ENCODE peak calls at places on chromosome 2, in four cellular contexts. One of them, this sample, is unnamed.

GRCh38 chr2:150789376-150789905 is 302.0 kb upstream of the RND3 start:
- DNase-seq in dorsolateral prefrontal cortex: no peak
- DNase-seq in keratinocyte: no peak
- DNase-seq in breast epithelium: no peak
- DNase-seq in this sample: no peak

GRCh38 chr2:45793998-45794720 is 142.7 kb downstream of the PRKCE start:
- DNase-seq in dorsolateral prefrontal cortex: no peak
- DNase-seq in keratinocyte: no peak
- DNase-seq in breast epithelium: no peak
- DNase-seq in this sample: no peak

GRCh38 chr2:6943523-6943922 is 26.3 kb downstream of the RNF144A start:
- DNase-seq in dorsolateral prefrontal cortex: no peak
- DNase-seq in keratinocyte: no peak
- DNase-seq in breast epithelium: no peak
- DNase-seq in this sample: no peak

GRCh38 chr2:150125708-150126107 is 361.8 kb downstream of the RND3 start:
- DNase-seq in dorsolateral prefrontal cortex: no peak
- DNase-seq in keratinocyte: no peak
- DNase-seq in breast epithelium: no peak
- DNase-seq in this sample: no peak

GRCh38 chr2:37773354-37773753 is 101.9 kb upstream of the CDC42EP3 start:
- DNase-seq in dorsolateral prefrontal cortex: no peak
- DNase-seq in keratinocyte: no peak
- DNase-seq in breast epithelium: no peak
- DNase-seq in this sample: no peak

GRCh38 chr2:224951723-224952481 is 90.4 kb downstream of the DOCK10 start:
- DNase-seq in dorsolateral prefrontal cortex: no peak
- DNase-seq in keratinocyte: no peak
- DNase-seq in breast epithelium: no peak
- DNase-seq in this sample: no peak

GRCh38 chr2:45637440-45637839 is 14.0 kb upstream of the PRKCE start:
- DNase-seq in dorsolateral prefrontal cortex: no peak
- DNase-seq in keratinocyte: no peak
- DNase-seq in breast epithelium: no peak
- DNase-seq in this sample: no peak

GRCh38 chr2:222935688-222936298 is 75.0 kb downstream of the ACSL3 start:
- DNase-seq in dorsolateral prefrontal cortex: no peak
- DNase-seq in keratinocyte: no peak
- DNase-seq in breast epithelium: no peak
- DNase-seq in this sample: no peak

GRCh38 chr2:223884399-223884798 is 47.0 kb upstream of the AP1S3 start:
- DNase-seq in dorsolateral prefrontal cortex: no peak
- DNase-seq in keratinocyte: no peak
- DNase-seq in breast epithelium: no peak
- DNase-seq in this sample: no peak

GRCh38 chr2:27857417-27858172 is 32.6 kb downstream of the RBKS start:
- DNase-seq in dorsolateral prefrontal cortex: no peak
- DNase-seq in keratinocyte: peak
- DNase-seq in breast epithelium: no peak
- DNase-seq in this sample: no peak

GRCh38 chr2:173713904-173714555 is 251.1 kb downstream of the SP3 start:
- DNase-seq in dorsolateral prefrontal cortex: no peak
- DNase-seq in keratinocyte: no peak
- DNase-seq in breast epithelium: no peak
- DNase-seq in this sample: no peak

DNA sequence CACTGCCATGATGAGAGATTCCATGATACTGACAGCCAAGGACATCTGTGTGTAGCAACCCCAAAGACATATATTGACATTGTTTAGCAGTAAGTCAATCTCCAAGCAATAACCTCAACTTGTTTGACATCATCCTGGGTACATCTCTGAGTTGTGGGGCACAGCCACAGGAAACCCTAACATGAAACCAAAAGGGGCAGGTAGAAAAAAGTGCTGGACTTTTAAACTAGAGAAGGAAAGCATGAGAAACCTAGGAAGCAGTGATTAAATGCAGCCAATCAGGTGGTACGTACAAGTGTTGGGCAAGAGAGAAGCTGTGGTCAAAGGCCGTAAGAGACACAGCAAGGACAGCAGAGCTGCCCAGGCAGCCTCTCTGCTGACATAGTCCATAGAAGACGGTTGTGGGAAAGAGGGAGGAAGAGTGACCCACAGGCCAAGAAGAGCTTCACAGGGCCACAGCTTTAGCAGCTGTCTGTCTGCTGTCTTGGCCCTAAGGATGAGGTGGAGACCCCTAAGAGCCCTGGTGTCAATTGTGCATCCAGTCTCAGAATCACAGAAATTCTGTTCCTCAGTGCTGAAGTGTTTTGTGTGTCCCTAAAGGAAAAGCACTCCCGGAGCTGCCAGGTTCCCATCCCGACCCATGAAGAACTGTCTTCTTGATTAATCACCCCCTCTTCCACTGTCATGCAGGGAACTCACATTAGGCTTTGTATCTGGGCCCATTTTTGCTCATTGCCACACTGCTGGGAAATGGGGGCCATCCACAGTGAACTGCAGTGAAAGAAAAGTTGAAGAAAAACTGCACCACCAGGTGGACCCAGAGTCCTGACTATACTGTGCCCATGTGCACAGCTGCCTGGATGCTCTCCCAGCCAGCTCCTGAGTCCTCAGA is 25.4 kb upstream of the CHN1 start:
- DNase-seq in dorsolateral prefrontal cortex: peak
- DNase-seq in keratinocyte: no peak
- DNase-seq in breast epithelium: no peak
- DNase-seq in this sample: peak
- TF ChIP-seq CTCF in dorsolateral prefrontal cortex: peak
- TF ChIP-seq CTCF in keratinocyte: peak
- TF ChIP-seq CTCF in breast epithelium: no peak
- TF ChIP-seq CTCF in this sample: no peak

GRCh38 chr2:99403524-99403923 is 66.3 kb downstream of the EIF5B start:
- DNase-seq in dorsolateral prefrontal cortex: no peak
- DNase-seq in keratinocyte: no peak
- DNase-seq in breast epithelium: no peak
- DNase-seq in this sample: no peak
- TF ChIP-seq CTCF in dorsolateral prefrontal cortex: no peak
- TF ChIP-seq CTCF in keratinocyte: no peak
- TF ChIP-seq CTCF in breast epithelium: no peak
- TF ChIP-seq CTCF in this sample: no peak

GRCh38 chr2:206232287-206233035 is 42.0 kb upstream of the ZDBF2 start:
- DNase-seq in dorsolateral prefrontal cortex: no peak
- DNase-seq in keratinocyte: no peak
- DNase-seq in breast epithelium: no peak
- DNase-seq in this sample: no peak

GRCh38 chr2:206231669-206232286 is 42.7 kb upstream of the ZDBF2 start:
- DNase-seq in dorsolateral prefrontal cortex: no peak
- DNase-seq in keratinocyte: no peak
- DNase-seq in breast epithelium: no peak
- DNase-seq in this sample: no peak

GRCh38 chr2:206229642-206230041 is 44.8 kb upstream of the ZDBF2 start:
- DNase-seq in dorsolateral prefrontal cortex: no peak
- DNase-seq in keratinocyte: no peak
- DNase-seq in breast epithelium: no peak
- DNase-seq in this sample: no peak

GRCh38 chr2:206225435-206226232 is 48.8 kb upstream of the ZDBF2 start:
- DNase-seq in dorsolateral prefrontal cortex: no peak
- DNase-seq in keratinocyte: no peak
- DNase-seq in breast epithelium: no peak
- DNase-seq in this sample: no peak

GRCh38 chr2:206230060-206230890 is 44.2 kb upstream of the ZDBF2 start:
- DNase-seq in dorsolateral prefrontal cortex: no peak
- DNase-seq in keratinocyte: peak
- DNase-seq in breast epithelium: no peak
- DNase-seq in this sample: no peak
- TF ChIP-seq CTCF in dorsolateral prefrontal cortex: no peak
- TF ChIP-seq CTCF in keratinocyte: peak
- TF ChIP-seq CTCF in breast epithelium: no peak
- TF ChIP-seq CTCF in this sample: no peak

GRCh38 chr2:152466041-152466440 is 131.1 kb downstream of the FMNL2 start:
- DNase-seq in dorsolateral prefrontal cortex: no peak
- DNase-seq in keratinocyte: no peak
- DNase-seq in breast epithelium: no peak
- DNase-seq in this sample: no peak
- TF ChIP-seq CTCF in dorsolateral prefrontal cortex: no peak
- TF ChIP-seq CTCF in keratinocyte: no peak
- TF ChIP-seq CTCF in breast epithelium: no peak
- TF ChIP-seq CTCF in this sample: no peak

GRCh38 chr2:187985923-187986322 is 305.8 kb upstream of the GULP1 start:
- DNase-seq in dorsolateral prefrontal cortex: no peak
- DNase-seq in keratinocyte: no peak
- DNase-seq in breast epithelium: no peak
- DNase-seq in this sample: no peak

GRCh38 chr2:187986392-187987105 is 305.1 kb upstream of the GULP1 start:
- DNase-seq in dorsolateral prefrontal cortex: no peak
- DNase-seq in keratinocyte: peak
- DNase-seq in breast epithelium: no peak
- DNase-seq in this sample: no peak

GRCh38 chr2:187978341-187978740 is 313.3 kb upstream of the GULP1 start:
- DNase-seq in dorsolateral prefrontal cortex: no peak
- DNase-seq in keratinocyte: no peak
- DNase-seq in breast epithelium: no peak
- DNase-seq in this sample: no peak

GRCh38 chr2:187985195-187985594 is 306.5 kb upstream of the GULP1 start:
- DNase-seq in dorsolateral prefrontal cortex: no peak
- DNase-seq in keratinocyte: no peak
- DNase-seq in breast epithelium: no peak
- DNase-seq in this sample: no peak

GRCh38 chr2:187982668-187983067 is 309.0 kb upstream of the GULP1 start:
- DNase-seq in dorsolateral prefrontal cortex: no peak
- DNase-seq in keratinocyte: no peak
- DNase-seq in breast epithelium: no peak
- DNase-seq in this sample: no peak
- TF ChIP-seq CTCF in dorsolateral prefrontal cortex: no peak
- TF ChIP-seq CTCF in keratinocyte: no peak
- TF ChIP-seq CTCF in breast epithelium: no peak
- TF ChIP-seq CTCF in this sample: no peak

DNA sequence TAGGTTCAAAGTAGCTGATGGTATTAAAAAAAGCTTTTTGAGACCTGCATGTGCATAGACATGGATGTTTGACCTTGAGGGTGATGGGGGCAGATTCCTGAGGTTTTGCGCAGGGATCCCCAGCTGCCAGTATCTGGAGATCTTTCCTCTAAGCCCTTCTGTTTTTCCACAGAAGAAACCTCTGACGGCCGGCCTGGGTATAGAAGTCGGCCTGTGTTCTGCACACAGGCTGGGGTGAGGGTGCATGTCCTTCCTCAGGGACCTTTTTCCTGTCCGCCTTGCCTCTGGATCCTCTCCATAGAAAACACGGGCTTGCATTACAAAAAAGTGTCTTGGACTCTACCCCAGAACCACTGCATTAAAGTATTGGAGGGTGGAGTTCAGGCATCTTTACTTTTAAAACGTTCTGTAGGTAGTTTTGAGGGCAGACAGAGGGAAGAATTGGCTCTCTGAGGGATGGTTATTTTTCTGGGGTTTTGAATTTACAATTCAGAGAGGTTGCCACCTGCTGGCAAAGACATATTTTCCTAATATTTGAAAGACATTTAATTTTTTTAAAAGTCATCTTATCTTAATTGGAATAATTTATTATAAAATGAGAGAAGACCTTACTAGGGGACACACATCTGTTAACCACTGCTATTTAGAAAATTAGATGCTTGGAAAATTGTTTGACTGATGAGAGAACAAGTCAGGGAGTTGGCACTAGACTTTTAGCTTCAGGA is 350.6 kb downstream of the DCDC2C start:
- DNase-seq in dorsolateral prefrontal cortex: no peak
- DNase-seq in keratinocyte: no peak
- DNase-seq in breast epithelium: no peak
- DNase-seq in this sample: no peak
- TF ChIP-seq CTCF in dorsolateral prefrontal cortex: no peak
- TF ChIP-seq CTCF in keratinocyte: no peak
- TF ChIP-seq CTCF in breast epithelium: no peak
- TF ChIP-seq CTCF in this sample: no peak

DNA sequence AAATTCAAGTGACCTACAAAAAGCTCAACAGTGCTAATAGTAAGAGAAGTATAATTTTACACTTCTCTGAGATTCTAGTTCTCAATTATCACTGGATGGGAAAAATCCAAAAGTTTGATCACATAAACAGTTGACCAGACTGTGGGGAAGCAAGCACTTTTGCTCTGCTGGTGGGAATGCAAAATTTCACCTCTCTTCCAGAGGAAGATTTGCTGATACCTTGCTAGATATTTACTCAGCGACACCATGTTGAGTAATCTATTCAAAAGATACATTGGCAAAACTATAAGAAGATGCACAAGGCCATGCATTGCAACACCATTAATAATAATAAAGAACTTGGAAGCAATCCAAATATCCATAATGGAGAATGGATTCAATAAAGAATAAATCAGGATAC is 204.4 kb downstream of the MREG start:
- DNase-seq in dorsolateral prefrontal cortex: no peak
- DNase-seq in keratinocyte: peak
- DNase-seq in breast epithelium: no peak
- DNase-seq in this sample: no peak
- TF ChIP-seq CTCF in dorsolateral prefrontal cortex: no peak
- TF ChIP-seq CTCF in keratinocyte: peak
- TF ChIP-seq CTCF in breast epithelium: no peak
- TF ChIP-seq CTCF in this sample: peak

DNA sequence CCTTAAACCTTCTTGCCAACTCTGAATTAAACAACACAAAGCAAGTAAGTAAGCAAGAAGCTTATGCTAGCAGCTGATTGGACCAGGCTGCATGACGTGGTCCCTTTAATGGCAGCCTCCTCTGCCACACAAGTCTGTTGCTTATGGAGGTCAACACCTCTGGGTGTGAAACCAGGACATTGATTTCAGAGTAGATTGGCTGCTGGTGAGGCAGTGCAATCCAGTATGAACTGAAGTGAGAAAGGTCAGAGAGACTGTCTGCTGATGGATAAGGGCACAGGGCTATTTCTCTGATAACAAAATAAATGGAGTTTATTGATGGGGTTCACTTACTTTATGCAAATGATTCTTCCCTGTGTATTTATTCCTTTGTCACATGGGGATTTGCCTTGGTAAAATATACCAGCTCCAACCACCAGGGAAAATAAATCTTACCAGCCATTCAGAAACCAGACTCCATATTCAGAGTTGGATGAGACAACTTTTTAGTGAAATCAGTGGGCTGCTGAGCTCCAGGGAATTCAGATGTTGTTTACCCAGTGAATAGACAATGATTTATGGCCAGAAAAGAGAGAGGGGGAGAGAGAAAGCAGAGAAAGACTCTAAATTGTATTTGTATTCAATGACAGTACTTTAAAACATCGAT is 112.3 kb upstream of the NCKAP5 start:
- DNase-seq in dorsolateral prefrontal cortex: no peak
- DNase-seq in keratinocyte: no peak
- DNase-seq in breast epithelium: no peak
- DNase-seq in this sample: no peak
- TF ChIP-seq CTCF in dorsolateral prefrontal cortex: no peak
- TF ChIP-seq CTCF in keratinocyte: no peak
- TF ChIP-seq CTCF in breast epithelium: no peak
- TF ChIP-seq CTCF in this sample: peak

This sample was measured in endothelial cell.